ENCODE peak calls at places on chromosomes 2 and 18, in six cellular contexts. W is cardiac muscle cell, B is GM12865, O is ACHN, R is hippocampal formation, P is Peyer's patch. H is an unnamed sample.

GRCh38 chr2:70954886-70955285 is 19.2 kb downstream of the ATP6V1B1 start:
- DNase-seq in B (no peak), W (no peak), P (peak; percentile 17), O (no peak), R (no peak), H (no peak)

GRCh38 chr2:205139822-205140612 is 542.3 kb upstream of the NRP2 start:
- DNase-seq in R (no peak), O (no peak), W (peak; percentile 49), P (no peak), B (no peak), H (peak; percentile 83)

GRCh38 chr18:26003391-26003790 is 87.0 kb downstream of the SS18 start:
- DNase-seq in W (peak; percentile 33), B (no peak), R (no peak), P (no peak), O (no peak), H (peak; percentile 54)

GRCh38 chr2:44392338-44392943 is 30.7 kb downstream of the CAMKMT start:
- DNase-seq in W (peak; percentile 66), P (peak; percentile 72), R (no peak), B (peak; percentile 45), O (peak; percentile 60), H (peak; percentile 73)

GRCh38 chr2:96575790-96576456 is 39.4 kb downstream of the ARID5A start:
- DNase-seq in B (no peak), W (no peak), P (no peak), O (no peak), R (no peak), H (peak; percentile 58)

GRCh38 chr2:223487447-223487846 is 114.7 kb downstream of the SCG2 start:
- DNase-seq in O (no peak), B (no peak), W (no peak), R (no peak), P (no peak), H (no peak)

GRCh38 chr2:26363323-26363722 is 16.7 kb upstream of the ADGRF3 start:
- DNase-seq in O (no peak), B (no peak), P (no peak), R (no peak), W (no peak), H (no peak)

GRCh38 chr2:141021611-141022010 is 1109.2 kb downstream of the LRP1B start:
- DNase-seq in O (no peak), R (no peak), W (no peak), P (no peak), B (no peak), H (no peak)

GRCh38 chr2:234881413-234882241 is 70.2 kb upstream of the SH3BP4 start:
- DNase-seq in R (peak; percentile 86), O (peak; percentile 99), W (peak; percentile 89), B (peak; percentile 42), P (peak; percentile 86), H (peak; percentile 91)

GRCh38 chr2:195536863-195537262 is 120.2 kb upstream of the SLC39A10 start:
- DNase-seq in W (no peak), O (no peak), R (no peak), B (no peak), P (no peak), H (peak; percentile 74)

GRCh38 chr2:63842149-63843061 is 709 bp downstream of the UGP2 start:
- DNase-seq in W (peak; percentile 61), O (peak; percentile 45), R (no peak), P (peak; percentile 71), B (peak; percentile 28), H (peak; percentile 78)

GRCh38 chr2:236758406-236758805 is 188.8 kb downstream of the ACKR3 start:
- DNase-seq in W (no peak), P (no peak), R (no peak), O (no peak), B (no peak), H (no peak)

GRCh38 chr18:13791181-13791580 is 32.8 kb upstream of the MC5R start:
- DNase-seq in W (no peak), O (no peak), B (no peak), P (no peak), R (no peak), H (no peak)

GRCh38 chr2:9675369-9676351 is 44.9 kb upstream of the YWHAQ start:
- DNase-seq in W (no peak), B (no peak), P (no peak), R (no peak), O (peak; percentile 85), H (no peak)

GRCh38 chr18:26309283-26309682 is 83.0 kb downstream of the TAF4B start:
- DNase-seq in O (no peak), R (no peak), B (no peak), P (no peak), W (no peak), H (no peak)

GRCh38 chr2:2570871-2571270 is 239.8 kb upstream of the MYT1L start:
- DNase-seq in R (no peak), B (no peak), O (no peak), W (no peak), P (no peak), H (no peak)

GRCh38 chr2:53231908-53232307 is 535.7 kb upstream of the CHAC2 start:
- DNase-seq in P (no peak), W (no peak), R (no peak), B (no peak), O (no peak), H (no peak)

GRCh38 chr2:42127425-42128424 is 41.4 kb upstream of the EML4 start:
- DNase-seq in W (no peak), O (no peak), R (no peak), P (peak; percentile 71), B (peak; percentile 90), H (no peak)

GRCh38 chr2:16664052-16664731 is 1.4 kb downstream of the CYRIA start:
- DNase-seq in R (peak; percentile 59), W (peak; percentile 27), P (peak; percentile 63), B (peak; percentile 56), O (peak; percentile 88), H (no peak)

GRCh38 chr2:129709956-129710598 is 269.4 kb upstream of the RAB6C start:
- DNase-seq in P (no peak), O (no peak), W (no peak), B (no peak), R (no peak), H (no peak)

GRCh38 chr2:65350714-65351113 is 81.7 kb downstream of the SPRED2 start:
- DNase-seq in W (peak; percentile 39), B (peak; percentile 58), O (no peak), P (no peak), R (no peak), H (peak; percentile 16)

GRCh38 chr2:71609441-71609840 is 156.1 kb downstream of the DYSF start:
- DNase-seq in P (no peak), R (no peak), W (no peak), O (no peak), B (no peak), H (no peak)

GRCh38 chr2:168758970-168759820 is 43.2 kb upstream of the NOSTRIN start:
- DNase-seq in B (peak; percentile 58), P (peak; percentile 53), O (peak; percentile 66), R (no peak), W (peak; percentile 58), H (peak; percentile 69)

GRCh38 chr2:134927195-134927594 is 8.6 kb downstream of the CCNT2 start:
- DNase-seq in B (no peak), O (peak; percentile 28), P (no peak), R (no peak), W (no peak), H (peak; percentile 17)

GRCh38 chr2:12432985-12433640 is 283.6 kb upstream of the TRIB2 start:
- DNase-seq in O (no peak), R (no peak), B (no peak), P (no peak), W (no peak), H (no peak)

GRCh38 chr2:1595274-1595673 is 149.0 kb downstream of the PXDN start:
- DNase-seq in O (no peak), R (no peak), P (no peak), B (no peak), W (no peak), H (no peak)

GRCh38 chr2:217525076-217525475 is 477.7 kb downstream of the TNS1 start:
- DNase-seq in B (no peak), R (no peak), P (no peak), W (no peak), O (no peak), H (no peak)

GRCh38 chr2:63663013-63663864 is 74.5 kb downstream of the MDH1 start:
- DNase-seq in R (no peak), W (no peak), P (no peak), O (no peak), B (no peak), H (peak; percentile 12)

GRCh38 chr2:227717687-227718567 is at the start of gene SLC19A3:
- DNase-seq in R (peak; percentile 59), B (peak; percentile 4), W (peak; percentile 80), P (peak; percentile 94), O (peak; percentile 81), H (no peak)

GRCh38 chr18:60649816-60650215 is 277.2 kb upstream of the MC4R start:
- DNase-seq in O (no peak), W (no peak), B (no peak), P (no peak), R (no peak), H (no peak)

GRCh38 chr2:127086800-127087737 is 19.9 kb downstream of the BIN1 start:
- DNase-seq in R (no peak), W (peak; percentile 78), O (no peak), B (peak; percentile 89), P (peak; percentile 82), H (peak; percentile 75)

GRCh38 chr2:234910186-234910679 is 41.6 kb upstream of the SH3BP4 start:
- DNase-seq in B (no peak), O (no peak), R (no peak), W (no peak), P (no peak), H (no peak)